ENCODE peak calls at places on chromosomes 5 and 9, in five cellular contexts. W, R, Z, Q and J are unnamed samples.

GRCh38 chr5:149488645-149489306 is 62.5 kb downstream of the CSNK1A1 start:
- DNase-seq in W (peak; percentile 70), R (no peak), Z (no peak), Q (no peak), J (no peak)

GRCh38 chr5:12460493-12461261 is 556.4 kb upstream of the CTNND2 start:
- DNase-seq in W (no peak), R (no peak), Z (no peak), Q (no peak), J (no peak)

GRCh38 chr5:179840766-179841165 is 17.9 kb downstream of the MRNIP start:
- DNase-seq in W (no peak), R (no peak), Z (no peak), Q (peak; percentile 45), J (no peak)

GRCh38 chr9:76374702-76375543 is 19.3 kb downstream of the RFK start:
- DNase-seq in W (peak; percentile 86), R (peak; percentile 91), Z (peak; percentile 77), Q (peak; percentile 86), J (no peak)

GRCh38 chr5:75536694-75537360 is 25.1 kb downstream of the POLK start:
- DNase-seq in W (peak; percentile 70), R (no peak), Z (no peak), Q (no peak), J (no peak)

GRCh38 chr9:122767821-122768220 is 20.9 kb upstream of the OR5C1 start:
- DNase-seq in W (no peak), R (no peak), Z (no peak), Q (no peak), J (no peak)

GRCh38 chr5:45042283-45042682 is 233.5 kb downstream of the MRPS30 start:
- DNase-seq in W (no peak), R (no peak), Z (no peak), Q (no peak), J (no peak)

GRCh38 chr5:135266975-135267374 is 132.1 kb downstream of the MACROH2A1 start:
- DNase-seq in W (no peak), R (no peak), Z (no peak), Q (no peak), J (no peak)

GRCh38 chr9:93077811-93078210 is 18.2 kb upstream of the CARD19 start:
- DNase-seq in W (no peak), R (no peak), Z (no peak), Q (peak; percentile 28), J (no peak)

GRCh38 chr5:38692780-38693507 is 136.5 kb upstream of the LIFR start:
- DNase-seq in W (no peak), R (no peak), Z (no peak), Q (no peak), J (no peak)

GRCh38 chr5:175850165-175850845 is 21.1 kb upstream of the CPLX2 start:
- DNase-seq in W (no peak), R (no peak), Z (no peak), Q (no peak), J (no peak)

GRCh38 chr5:91384671-91385430 is 1.7 kb upstream of the ARRDC3 start:
- DNase-seq in W (no peak), R (peak; percentile 70), Z (peak; percentile 22), Q (no peak), J (peak; percentile 38)

GRCh38 chr5:118405650-118406061 is 582.7 kb downstream of the DTWD2 start:
- DNase-seq in W (no peak), R (no peak), Z (no peak), Q (no peak), J (no peak)

GRCh38 chr5:131252824-131253171 is 11.1 kb upstream of the CDC42SE2 start:
- DNase-seq in W (peak; percentile 77), R (peak; percentile 95), Z (no peak), Q (peak; percentile 70), J (no peak)

GRCh38 chr5:172858511-172858989 is 24.5 kb downstream of the ERGIC1 start:
- DNase-seq in W (no peak), R (peak; percentile 77), Z (peak; percentile 18), Q (peak; percentile 89), J (no peak)

GRCh38 chr5:37696190-37697021 is 143.4 kb downstream of the GDNF start:
- DNase-seq in W (no peak), R (no peak), Z (no peak), Q (no peak), J (no peak)

GRCh38 chr5:137072376-137073174 is 426.6 kb downstream of the SPOCK1 start:
- DNase-seq in W (peak; percentile 66), R (no peak), Z (no peak), Q (no peak), J (no peak)

GRCh38 chr5:68648944-68649874 is 433.7 kb downstream of the PIK3R1 start:
- DNase-seq in W (no peak), R (no peak), Z (peak; percentile 45), Q (peak; percentile 56), J (no peak)

GRCh38 chr5:137888489-137888874 is 775 bp upstream of the PKD2L2 start:
- DNase-seq in W (no peak), R (no peak), Z (no peak), Q (no peak), J (no peak)

GRCh38 chr5:9878196-9878595 is 248.0 kb upstream of the TAS2R1 start:
- DNase-seq in W (no peak), R (no peak), Z (no peak), Q (no peak), J (no peak)

GRCh38 chr9:14165376-14166035 is 148.4 kb downstream of the NFIB start:
- DNase-seq in W (no peak), R (no peak), Z (no peak), Q (no peak), J (no peak)

GRCh38 chr5:121702783-121703182 is 148.9 kb upstream of the FTMT start:
- DNase-seq in W (no peak), R (no peak), Z (no peak), Q (no peak), J (no peak)

GRCh38 chr9:82584349-82584846 is 478.5 kb downstream of the RASEF start:
- DNase-seq in W (no peak), R (no peak), Z (no peak), Q (no peak), J (no peak)

GRCh38 chr5:122877518-122877917 is 32.1 kb downstream of the SNX24 start:
- DNase-seq in W (no peak), R (no peak), Z (no peak), Q (no peak), J (no peak)

GRCh38 chr5:78964889-78965288 is 20.2 kb downstream of the ARSB start:
- DNase-seq in W (no peak), R (no peak), Z (no peak), Q (no peak), J (no peak)

GRCh38 chr9:33272061-33272460 is 7.2 kb downstream of the CHMP5 start:
- DNase-seq in W (no peak), R (peak; percentile 80), Z (no peak), Q (no peak), J (no peak)

GRCh38 chr5:173645437-173645807 is 29.0 kb upstream of the BOD1 start:
- DNase-seq in W (peak; percentile 17), R (no peak), Z (no peak), Q (no peak), J (no peak)

GRCh38 chr9:103266064-103266463 is 270.9 kb downstream of the CYLC2 start:
- DNase-seq in W (no peak), R (no peak), Z (no peak), Q (no peak), J (no peak)

GRCh38 chr9:26950521-26950920 is 3.5 kb upstream of the PLAA start:
- DNase-seq in W (no peak), R (no peak), Z (no peak), Q (no peak), J (no peak)

DNA sequence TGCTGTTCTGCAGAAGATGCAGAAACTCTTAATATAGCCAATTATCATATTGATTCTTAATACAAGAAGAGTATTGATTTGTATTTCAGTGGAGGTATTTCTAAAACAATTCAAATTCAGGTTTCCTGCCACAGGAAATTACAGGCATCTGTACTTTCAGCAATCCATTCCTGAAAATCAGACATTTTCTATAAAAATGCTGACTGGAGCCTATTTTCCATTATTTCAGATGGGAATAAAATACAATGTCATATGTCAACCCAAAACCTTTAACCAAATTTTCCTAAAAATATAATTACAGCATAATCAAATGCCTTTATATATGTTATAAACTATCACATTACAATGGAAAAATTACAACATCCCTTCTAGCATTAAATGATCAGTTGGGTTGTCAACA is 131.5 kb downstream of the MELK start:
- DNase-seq in W (no peak), R (no peak), Z (no peak), Q (no peak), J (no peak)
- H3K27me3 ChIP-seq in W (no peaks in the 10 kb centered on the region), R (no peaks in the 10 kb centered on the region), Z (no peaks in the 10 kb centered on the region), Q (no peaks in the 10 kb centered on the region), J (no peaks in the 10 kb centered on the region)

GRCh38 chr5:98928802-98929122 is at the start of gene CHD1:
- DNase-seq in W (peak; percentile 97), R (peak; percentile 97), Z (peak; percentile 95), Q (peak; percentile 97), J (peak; percentile 91)
- TF ChIP-seq POLR2A in W (peak; percentile 97), R (peak; percentile 81), Z (no peak), Q (peak; percentile 88), J (no peak)

GRCh38 chr5:16536246-16536645 is 70.6 kb upstream of the ZNF622 start:
- DNase-seq in W (no peak), R (peak; percentile 81), Z (no peak), Q (no peak), J (no peak)

GRCh38 chr5:16536818-16537217 is 71.2 kb upstream of the ZNF622 start:
- DNase-seq in W (no peak), R (no peak), Z (no peak), Q (no peak), J (no peak)

GRCh38 chr5:16540421-16540820 is 74.8 kb upstream of the ZNF622 start:
- DNase-seq in W (no peak), R (no peak), Z (no peak), Q (no peak), J (no peak)

GRCh38 chr5:16538001-16538400 is 72.4 kb upstream of the ZNF622 start:
- DNase-seq in W (no peak), R (no peak), Z (no peak), Q (no peak), J (no peak)

GRCh38 chr5:16539169-16539666 is 73.6 kb upstream of the ZNF622 start:
- DNase-seq in W (peak; percentile 64), R (peak; percentile 87), Z (peak; percentile 59), Q (peak; percentile 92), J (no peak)
- H3K4me1 ChIP-seq in W (no peaks in the 10 kb centered on the region), R (no peaks in the 10 kb centered on the region), Z (no peaks in the 10 kb centered on the region), Q (peaks cover 30% of the 10 kb centered on the region), J (no peaks in the 10 kb centered on the region)

DNA sequence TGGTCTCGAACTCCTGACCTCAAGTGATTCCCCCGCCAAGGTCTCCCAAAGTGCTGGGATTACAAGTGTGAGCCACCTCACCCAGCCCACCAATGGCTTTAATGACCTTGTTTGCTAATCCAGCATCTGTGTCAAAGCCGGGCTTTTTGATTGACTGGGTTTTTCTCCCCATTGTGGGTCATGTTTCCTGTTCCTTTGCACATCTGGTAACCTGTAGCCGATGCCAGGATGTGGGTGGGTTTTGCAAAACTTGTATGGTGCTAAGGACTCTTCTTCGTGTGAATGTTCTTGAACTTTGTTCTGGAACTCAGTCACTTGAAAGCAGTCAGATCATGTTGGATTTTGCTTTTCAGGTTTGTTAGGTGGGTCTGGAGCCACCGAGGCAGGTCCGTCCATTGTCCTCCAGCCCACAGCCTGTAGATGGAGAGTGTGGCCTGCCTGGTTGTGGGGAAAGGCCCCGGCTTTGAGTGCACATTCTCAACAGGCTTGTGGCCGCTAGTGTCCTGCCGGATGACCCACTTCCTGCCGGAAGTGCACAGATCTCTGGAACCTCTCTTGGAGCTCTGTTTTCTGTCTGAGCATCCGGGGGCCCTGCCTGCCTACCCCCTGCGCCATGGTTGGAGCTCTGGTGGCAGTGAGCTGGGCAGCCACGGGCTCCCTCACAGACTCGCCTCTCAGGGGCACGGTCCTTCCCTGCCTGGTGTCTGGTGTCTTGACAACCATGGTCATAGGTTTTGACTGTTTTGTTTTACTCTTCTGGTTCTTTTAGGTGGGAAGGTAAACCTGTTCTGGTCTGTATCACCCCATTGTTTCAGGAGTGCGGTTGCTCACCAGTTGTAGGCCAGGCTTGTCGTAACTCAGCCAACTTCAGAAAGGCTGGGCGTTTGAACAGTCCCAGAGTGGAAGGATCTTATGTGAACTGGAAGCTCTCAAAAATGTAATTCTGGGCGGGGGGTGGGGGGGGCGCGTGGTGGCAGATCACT is 69.6 kb upstream of the CACNA1B start:
- DNase-seq in W (no peak), R (no peak), Z (no peak), Q (no peak), J (no peak)
- H3K27me3 ChIP-seq in W (no peaks in the 10 kb centered on the region), R (no peaks in the 10 kb centered on the region), Z (no peaks in the 10 kb centered on the region), Q (no peaks in the 10 kb centered on the region), J (no peaks in the 10 kb centered on the region)